ENCODE peak calls at places on chromosomes 11 and 22, in five cellular contexts. One of them, this sample, is unnamed.
A peak's percentile ranks its signal among the peaks of the same experiment; 100 is the strongest.

GRCh38 chr22:44901301-44901700 is 108.5 kb downstream of the PHF21B start:
- DNase-seq in GM04504: no peak
- DNase-seq in activated CD4-positive, CD25-positive, alpha-beta regulatory T cell: no peak
- DNase-seq in WTC11: no peak
- DNase-seq in HFFc6: peak; percentile 3
- DNase-seq in this sample: no peak

GRCh38 chr22:36226189-36226588 is 13.1 kb downstream of the APOL2 start:
- DNase-seq in GM04504: no peak
- DNase-seq in HFFc6: no peak
- DNase-seq in WTC11: no peak
- DNase-seq in activated CD4-positive, CD25-positive, alpha-beta regulatory T cell: no peak
- DNase-seq in this sample: no peak

GRCh38 chr11:35321532-35322320 is 97.6 kb downstream of the SLC1A2 start:
- DNase-seq in activated CD4-positive, CD25-positive, alpha-beta regulatory T cell: no peak
- DNase-seq in HFFc6: peak; percentile 80
- DNase-seq in WTC11: no peak
- DNase-seq in GM04504: peak; percentile 90
- DNase-seq in this sample: no peak

GRCh38 chr11:2800655-2801531 is 84.7 kb downstream of the CDKN1C start:
- DNase-seq in WTC11: peak; percentile 6
- DNase-seq in GM04504: no peak
- DNase-seq in activated CD4-positive, CD25-positive, alpha-beta regulatory T cell: no peak
- DNase-seq in HFFc6: no peak
- DNase-seq in this sample: no peak

GRCh38 chr11:35099278-35100018 is 39.5 kb upstream of the CD44 start:
- DNase-seq in GM04504: no peak
- DNase-seq in HFFc6: peak; percentile 62
- DNase-seq in WTC11: no peak
- DNase-seq in activated CD4-positive, CD25-positive, alpha-beta regulatory T cell: no peak
- DNase-seq in this sample: no peak

GRCh38 chr22:16721969-16722368 is 103.2 kb downstream of the XKR3 start:
- DNase-seq in GM04504: no peak
- DNase-seq in activated CD4-positive, CD25-positive, alpha-beta regulatory T cell: no peak
- DNase-seq in WTC11: no peak
- DNase-seq in HFFc6: no peak
- DNase-seq in this sample: no peak

GRCh38 chr11:116882386-116882785 is 45.0 kb upstream of the APOA1 start:
- DNase-seq in HFFc6: peak; percentile 71
- DNase-seq in GM04504: peak; percentile 84
- DNase-seq in activated CD4-positive, CD25-positive, alpha-beta regulatory T cell: no peak
- DNase-seq in WTC11: no peak
- DNase-seq in this sample: peak; percentile 61

GRCh38 chr11:108278546-108278945 is 55.7 kb downstream of the ATM start:
- DNase-seq in GM04504: no peak
- DNase-seq in activated CD4-positive, CD25-positive, alpha-beta regulatory T cell: no peak
- DNase-seq in WTC11: no peak
- DNase-seq in HFFc6: no peak
- DNase-seq in this sample: no peak

GRCh38 chr11:44300881-44301855 is 8.8 kb downstream of the ALX4 start:
- DNase-seq in HFFc6: peak; percentile 17
- DNase-seq in activated CD4-positive, CD25-positive, alpha-beta regulatory T cell: no peak
- DNase-seq in GM04504: no peak
- DNase-seq in WTC11: no peak
- DNase-seq in this sample: no peak

GRCh38 chr11:7020183-7020917 is at the start of the genes NLRP14 and ZNF214:
- DNase-seq in activated CD4-positive, CD25-positive, alpha-beta regulatory T cell: no peak
- DNase-seq in WTC11: peak; percentile 94
- DNase-seq in GM04504: peak; percentile 88
- DNase-seq in HFFc6: peak; percentile 85
- DNase-seq in this sample: peak; percentile 83

GRCh38 chr11:78039919-78040671 is 17.0 kb upstream of the KCTD14 start:
- DNase-seq in HFFc6: peak; percentile 80
- DNase-seq in GM04504: peak; percentile 61
- DNase-seq in WTC11: no peak
- DNase-seq in activated CD4-positive, CD25-positive, alpha-beta regulatory T cell: no peak
- DNase-seq in this sample: peak; percentile 54